ENCODE peak calls at places on chromosomes 16 and 17, in eight cellular contexts. X, J, W, K, U, D, H and G are unnamed samples.

GRCh38 chr17:59848385-59848668 is 44.4 kb downstream of the TUBD1 start:
- DNase-seq in J (no peak), X (no peak), U (no peak), H (no peak), K (no peak), D (no peak), W (no peak), G (no peak)

GRCh38 chr16:58459344-58460218 is 40.4 kb upstream of the NDRG4 start:
- DNase-seq in X (no peak), D (peak; percentile 65), U (peak; percentile 75), K (no peak), W (peak; percentile 43), J (peak; percentile 87), H (peak; percentile 62), G (peak; percentile 91)

GRCh38 chr17:13403982-13404931 is 197.5 kb downstream of the HS3ST3A1 start:
- DNase-seq in H (no peak), J (no peak), X (no peak), W (no peak), U (no peak), D (no peak), K (no peak), G (no peak)

GRCh38 chr17:76147211-76148014 is 6.4 kb upstream of the FOXJ1 start:
- DNase-seq in J (peak; percentile 47), W (peak; percentile 26), D (peak; percentile 53), X (no peak), U (no peak), K (no peak), H (no peak), G (peak; percentile 44)

GRCh38 chr17:66143657-66144282 is 48.2 kb downstream of the CEP112 start:
- DNase-seq in W (no peak), H (no peak), D (no peak), K (no peak), X (no peak), J (no peak), U (no peak), G (no peak)

GRCh38 chr17:77037943-77038342 is 102.8 kb upstream of the SEC14L1 start:
- DNase-seq in W (no peak), D (no peak), U (no peak), K (no peak), X (no peak), H (no peak), J (no peak), G (no peak)

GRCh38 chr17:60323754-60324153 is 68.2 kb downstream of the USP32 start:
- DNase-seq in J (no peak), D (no peak), K (no peak), U (no peak), W (no peak), H (no peak), X (no peak), G (no peak)

GRCh38 chr16:13866073-13866472 is 53.9 kb upstream of the ERCC4 start:
- DNase-seq in X (peak; percentile 83), D (peak; percentile 92), J (peak; percentile 89), U (peak; percentile 84), K (peak; percentile 60), H (peak; percentile 15), W (peak; percentile 73), G (peak; percentile 72)

GRCh38 chr17:63950940-63951907 is 19.1 kb upstream of the CD79B start:
- DNase-seq in U (peak; percentile 59), X (no peak), D (no peak), H (no peak), J (no peak), W (no peak), K (no peak), G (peak; percentile 65)

GRCh38 chr17:63955791-63956190 is 16.9 kb downstream of the SCN4A start:
- DNase-seq in U (no peak), D (no peak), K (no peak), W (no peak), H (no peak), X (no peak), J (no peak), G (no peak)

GRCh38 chr17:63956296-63956920 is 16.3 kb downstream of the SCN4A start:
- DNase-seq in J (peak; percentile 64), H (no peak), X (no peak), U (no peak), K (no peak), W (peak; percentile 74), D (peak; percentile 14), G (no peak)

GRCh38 chr17:63955232-63955631 is 17.5 kb downstream of the SCN4A start:
- DNase-seq in H (no peak), D (no peak), K (no peak), X (no peak), U (no peak), W (no peak), J (no peak), G (no peak)

DNA sequence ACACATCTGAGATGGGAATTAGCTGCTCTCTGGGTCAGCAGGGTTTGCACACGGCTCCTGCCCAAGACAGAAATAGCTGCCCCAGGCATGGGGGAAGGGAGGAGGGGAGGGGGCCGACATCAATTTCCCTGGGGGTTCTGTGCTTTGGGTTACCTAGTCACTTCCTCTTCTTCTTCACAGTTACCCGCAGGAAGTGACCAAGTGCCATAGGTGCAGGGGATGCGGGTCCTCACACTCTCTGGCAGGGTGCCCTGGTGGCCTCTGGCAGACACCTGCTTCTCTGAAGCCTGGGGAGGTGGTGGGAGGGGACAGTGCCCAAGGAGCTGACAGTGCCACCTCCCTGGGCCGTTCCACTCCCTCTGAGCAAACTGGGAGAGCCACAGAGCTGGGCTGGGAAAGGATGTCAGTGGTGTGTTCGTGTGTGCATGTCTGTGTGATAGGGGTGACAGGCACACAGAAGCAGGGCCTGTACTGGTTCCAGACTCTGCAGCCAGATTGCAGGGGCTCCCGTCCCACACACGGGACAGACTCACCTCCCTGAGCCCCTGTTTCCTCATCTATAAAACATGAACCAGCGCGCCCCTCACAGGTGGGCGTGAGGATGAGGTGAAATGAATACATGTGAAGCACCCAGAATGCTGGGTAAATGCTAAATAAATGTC is 18.2 kb downstream of the SCN4A start:
- DNase-seq in W (no peak), J (no peak), H (no peak), U (no peak), D (no peak), X (no peak), K (no peak), G (no peak)
- TF ChIP-seq CTCF in W (no peak), J (no peak), H (no peak), U (no peak), D (no peak), X (no peak), K (no peak), G (no peak)

DNA sequence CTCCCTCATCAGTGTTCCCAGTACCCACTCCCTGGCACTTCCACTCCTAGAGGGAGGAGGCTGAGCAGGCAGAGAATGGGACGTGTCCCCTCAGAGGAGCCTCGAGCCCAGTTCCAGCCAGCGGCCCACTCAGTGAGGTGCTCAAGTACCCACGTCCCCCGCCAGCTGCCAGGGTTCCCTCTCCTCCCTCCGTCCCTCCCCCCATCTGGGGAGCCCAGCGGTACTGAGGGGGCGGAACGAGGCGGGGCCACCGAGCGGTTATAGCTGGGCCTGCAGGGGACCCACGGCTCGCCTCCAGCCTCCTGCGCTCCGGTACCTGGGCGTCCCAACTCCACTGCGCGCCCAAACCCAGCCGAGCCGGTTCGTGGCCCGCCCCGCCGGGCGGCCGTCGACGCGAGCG is at the start of gene NPW:
- DNase-seq in H (no peak), X (no peak), K (no peak), W (no peak), J (no peak), D (no peak), U (no peak), G (no peak)
- H3K4me3 ChIP-seq in H (no peak within 1 kb of the TSS), X (no peak within 1 kb of the TSS), K (peak within 1 kb of the TSS; percentile 13), W (no peak within 1 kb of the TSS), J (no peak within 1 kb of the TSS), D (no peak within 1 kb of the TSS), U (no peak within 1 kb of the TSS), G (no peak within 1 kb of the TSS)

GRCh38 chr17:74759941-74760340 is 11.5 kb downstream of the NHERF1 start:
- DNase-seq in J (no peak), H (no peak), W (no peak), K (no peak), X (no peak), U (no peak), D (no peak), G (peak; percentile 88)

GRCh38 chr17:74757931-74758845 is 9.8 kb downstream of the NHERF1 start:
- DNase-seq in H (no peak), K (no peak), J (peak; percentile 53), W (no peak), U (peak; percentile 61), D (peak; percentile 43), X (peak; percentile 69), G (peak; percentile 62)

GRCh38 chr17:74758846-74759163 is 10.4 kb downstream of the NHERF1 start:
- DNase-seq in D (no peak), J (peak; percentile 48), W (peak; percentile 27), X (peak; percentile 54), H (no peak), U (no peak), K (no peak), G (peak; percentile 82)

GRCh38 chr17:74760404-74761105 is 12.1 kb downstream of the NHERF1 start:
- DNase-seq in W (no peak), J (no peak), U (no peak), D (no peak), H (no peak), K (no peak), X (no peak), G (peak; percentile 86)

DNA sequence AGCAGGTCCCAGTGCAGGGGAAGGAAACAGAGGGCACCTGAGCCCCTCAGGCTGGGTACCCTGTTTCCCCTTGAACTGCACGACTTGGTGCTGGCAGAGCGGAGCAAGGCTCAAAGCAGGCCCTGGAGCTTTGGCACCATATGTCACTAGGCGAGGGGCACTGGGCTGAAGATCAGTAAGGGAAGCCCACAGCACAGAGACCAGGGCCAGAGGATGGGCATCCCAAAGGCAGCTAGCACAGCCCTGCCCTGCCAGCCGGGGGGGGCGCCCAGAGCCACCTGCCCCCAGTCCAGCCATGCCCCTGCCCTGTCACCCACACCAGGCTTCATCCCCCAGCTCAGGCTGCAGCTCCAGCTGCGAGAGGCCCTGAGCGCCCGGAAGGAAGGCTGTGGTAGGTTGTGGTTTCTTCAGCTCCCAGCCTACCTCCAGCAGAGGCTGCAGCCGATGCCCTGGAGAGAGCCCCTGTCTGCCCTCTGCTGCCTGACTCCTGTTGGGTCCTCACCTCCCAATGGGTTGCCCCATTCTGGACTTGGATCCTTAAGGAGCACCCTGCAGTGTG is 10.9 kb downstream of the NHERF1 start:
- DNase-seq in W (no peak), J (no peak), D (no peak), H (no peak), K (no peak), X (no peak), U (no peak), G (no peak)
- TF ChIP-seq CTCF in W (no peak), J (no peak), D (no peak), H (no peak), K (no peak), X (no peak), U (no peak), G (no peak)

DNA sequence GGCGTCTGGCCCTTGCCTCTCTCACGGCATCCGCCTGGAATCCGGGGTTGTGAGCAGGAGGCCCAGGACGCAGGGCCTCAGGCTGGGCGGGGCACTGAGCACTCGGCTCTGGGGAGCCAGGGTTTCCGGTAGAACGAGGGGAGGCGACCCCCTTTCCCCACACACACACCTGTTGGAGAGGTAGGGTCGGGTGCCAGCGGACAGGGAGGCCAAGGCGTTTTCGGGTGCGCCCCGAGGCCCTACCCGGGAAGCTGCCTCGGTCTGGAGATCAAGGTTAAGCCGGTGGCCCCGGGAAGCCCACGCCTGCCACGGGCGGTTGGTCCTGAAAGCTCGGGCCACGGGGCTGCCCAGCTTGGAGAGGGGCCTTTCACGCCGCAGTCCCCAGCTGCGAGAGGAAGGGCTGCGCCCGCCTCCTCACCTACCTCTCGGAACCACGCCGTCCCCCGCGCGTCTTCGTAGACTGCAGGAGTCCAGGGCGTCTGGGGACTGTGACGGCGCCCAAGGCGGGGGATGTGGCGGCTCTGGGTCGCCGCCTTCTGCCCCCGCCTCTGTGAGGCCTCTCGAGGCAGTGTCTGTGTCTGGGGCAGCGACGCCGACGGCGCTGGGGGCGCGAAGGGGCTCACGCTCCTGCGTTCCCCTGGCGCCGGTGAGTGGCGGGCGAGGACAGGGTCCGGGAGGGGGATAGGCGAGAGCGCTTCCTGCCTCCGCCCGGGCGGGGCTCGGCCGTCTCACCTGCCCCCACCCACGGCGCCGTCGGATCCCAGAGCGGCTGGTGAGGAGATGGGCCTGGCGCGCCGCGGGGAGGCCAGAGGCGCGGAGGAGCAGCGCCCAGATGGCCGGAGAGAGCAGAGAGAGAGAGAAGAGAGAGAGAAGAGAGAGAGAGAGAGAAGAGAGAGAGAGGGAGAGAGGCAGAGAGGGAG is 20.3 kb upstream of the HOXB9 start:
- DNase-seq in H (no peak), U (peak; percentile 80), D (no peak), W (no peak), X (no peak), K (no peak), J (no peak), G (no peak)
- H3K4me3 ChIP-seq in H (no peak overlapping the region), U (peak overlapping the region; percentile 74), D (no peak overlapping the region), W (no peak overlapping the region), X (no peak overlapping the region), K (peak overlapping the region; percentile 44), J (no peak overlapping the region), G (no peak overlapping the region)